ENCODE peak calls at places on chromosomes 16 and 17, in eight cellular contexts. C is activated CD8-positive, alpha-beta memory T cell treated with anti-CD3 and anti-CD28 coated beads for 48 hours; X is immature natural killer cell; M is NCI-H2081; L is GM12864; U is SHP77; V is lung; D is caudate nucleus. Y is an unnamed sample.

GRCh38 chr17:28727727-28728363 is 743 bp upstream of the NEK8 start:
- DNase-seq in C (peak), X (peak), M (peak), L (peak), U (peak), V (peak), D (no peak), Y (no peak)

GRCh38 chr17:33436321-33436720 is 143.2 kb upstream of the ASIC2 start:
- DNase-seq in C (no peak), X (no peak), M (no peak), L (no peak), U (no peak), V (no peak), D (no peak), Y (no peak)

GRCh38 chr17:36679815-36680467 is 78.6 kb downstream of the MRM1 start:
- DNase-seq in C (no peak), X (no peak), M (no peak), L (no peak), U (no peak), V (no peak), D (no peak), Y (no peak)

GRCh38 chr16:49023095-49023494 is 258.5 kb downstream of the CBLN1 start:
- DNase-seq in C (no peak), X (no peak), M (no peak), L (no peak), U (no peak), V (no peak), D (no peak), Y (no peak)

GRCh38 chr16:46688101-46688656 is 799 bp downstream of the VPS35 start:
- DNase-seq in C (no peak), X (no peak), M (no peak), L (peak), U (no peak), V (peak), D (no peak), Y (no peak)

GRCh38 chr17:79154951-79155557 is 80.4 kb downstream of the ENGASE start:
- DNase-seq in C (no peak), X (no peak), M (no peak), L (no peak), U (no peak), V (no peak), D (no peak), Y (no peak)

GRCh38 chr16:88613911-88614817 is 24.2 kb upstream of the IL17C start:
- DNase-seq in C (no peak), X (no peak), M (no peak), L (no peak), U (no peak), V (no peak), D (no peak), Y (no peak)

GRCh38 chr17:18039535-18040286 is 503 bp downstream of the GID4 start:
- DNase-seq in C (no peak), X (no peak), M (peak), L (no peak), U (no peak), V (no peak), D (peak), Y (no peak)

GRCh38 chr16:88356124-88356726 is 26.5 kb upstream of the ZNF469 start:
- DNase-seq in C (no peak), X (no peak), M (no peak), L (no peak), U (no peak), V (no peak), D (no peak), Y (no peak)